ENCODE peak calls at places on chromosomes 1 and 21, in four cellular contexts. One of them, this sample, is unnamed.

GRCh38 chr1:216723274-216723780 is at the start of gene ESRRG:
- DNase-seq in stimulated activated CD4-positive, alpha-beta T cell treated with anti-CD3 and anti-CD28 coated beads, Interleukin-4, amount 100 ng/mL, for 4 hours: no peak
- DNase-seq in NCI-H748 treated with DMSO at 0.1 percent for 48 hours: peak
- DNase-seq in endothelial cell: peak
- DNase-seq in this sample: peak

GRCh38 chr1:13667696-13668095 is 32.3 kb upstream of the PRDM2 start:
- DNase-seq in endothelial cell: no peak
- DNase-seq in stimulated activated CD4-positive, alpha-beta T cell treated with anti-CD3 and anti-CD28 coated beads, Interleukin-4, amount 100 ng/mL, for 4 hours: no peak
- DNase-seq in NCI-H748 treated with DMSO at 0.1 percent for 48 hours: no peak
- DNase-seq in this sample: no peak

GRCh38 chr1:102840741-102841140 is 267.6 kb downstream of the COL11A1 start:
- DNase-seq in endothelial cell: no peak
- DNase-seq in NCI-H748 treated with DMSO at 0.1 percent for 48 hours: no peak
- DNase-seq in stimulated activated CD4-positive, alpha-beta T cell treated with anti-CD3 and anti-CD28 coated beads, Interleukin-4, amount 100 ng/mL, for 4 hours: no peak
- DNase-seq in this sample: no peak

GRCh38 chr1:18413906-18414305 is 66.8 kb upstream of the KLHDC7A start:
- DNase-seq in endothelial cell: no peak
- DNase-seq in stimulated activated CD4-positive, alpha-beta T cell treated with anti-CD3 and anti-CD28 coated beads, Interleukin-4, amount 100 ng/mL, for 4 hours: no peak
- DNase-seq in NCI-H748 treated with DMSO at 0.1 percent for 48 hours: no peak
- DNase-seq in this sample: no peak

GRCh38 chr1:17953921-17954320 is 153.7 kb upstream of the IGSF21 start:
- DNase-seq in NCI-H748 treated with DMSO at 0.1 percent for 48 hours: no peak
- DNase-seq in endothelial cell: no peak
- DNase-seq in stimulated activated CD4-positive, alpha-beta T cell treated with anti-CD3 and anti-CD28 coated beads, Interleukin-4, amount 100 ng/mL, for 4 hours: no peak
- DNase-seq in this sample: no peak

GRCh38 chr1:24900486-24900849 is 29.6 kb downstream of the RUNX3 start:
- DNase-seq in stimulated activated CD4-positive, alpha-beta T cell treated with anti-CD3 and anti-CD28 coated beads, Interleukin-4, amount 100 ng/mL, for 4 hours: no peak
- DNase-seq in NCI-H748 treated with DMSO at 0.1 percent for 48 hours: no peak
- DNase-seq in endothelial cell: no peak
- DNase-seq in this sample: no peak

GRCh38 chr1:65174585-65174984 is 26.6 kb downstream of the AK4 start:
- DNase-seq in NCI-H748 treated with DMSO at 0.1 percent for 48 hours: no peak
- DNase-seq in endothelial cell: no peak
- DNase-seq in stimulated activated CD4-positive, alpha-beta T cell treated with anti-CD3 and anti-CD28 coated beads, Interleukin-4, amount 100 ng/mL, for 4 hours: no peak
- DNase-seq in this sample: no peak

GRCh38 chr1:14403961-14404645 is 194.4 kb upstream of the KAZN start:
- DNase-seq in endothelial cell: no peak
- DNase-seq in stimulated activated CD4-positive, alpha-beta T cell treated with anti-CD3 and anti-CD28 coated beads, Interleukin-4, amount 100 ng/mL, for 4 hours: no peak
- DNase-seq in NCI-H748 treated with DMSO at 0.1 percent for 48 hours: peak
- DNase-seq in this sample: no peak

GRCh38 chr1:225519166-225519863 is 91.5 kb upstream of the LBR start:
- DNase-seq in NCI-H748 treated with DMSO at 0.1 percent for 48 hours: no peak
- DNase-seq in endothelial cell: peak
- DNase-seq in stimulated activated CD4-positive, alpha-beta T cell treated with anti-CD3 and anti-CD28 coated beads, Interleukin-4, amount 100 ng/mL, for 4 hours: no peak
- DNase-seq in this sample: no peak

GRCh38 chr1:227131193-227131592 is 187.1 kb downstream of the CDC42BPA start:
- DNase-seq in stimulated activated CD4-positive, alpha-beta T cell treated with anti-CD3 and anti-CD28 coated beads, Interleukin-4, amount 100 ng/mL, for 4 hours: no peak
- DNase-seq in endothelial cell: no peak
- DNase-seq in NCI-H748 treated with DMSO at 0.1 percent for 48 hours: no peak
- DNase-seq in this sample: no peak

GRCh38 chr1:234604726-234605492 is 5.1 kb downstream of the IRF2BP2 start:
- DNase-seq in stimulated activated CD4-positive, alpha-beta T cell treated with anti-CD3 and anti-CD28 coated beads, Interleukin-4, amount 100 ng/mL, for 4 hours: no peak
- DNase-seq in NCI-H748 treated with DMSO at 0.1 percent for 48 hours: no peak
- DNase-seq in endothelial cell: no peak
- DNase-seq in this sample: no peak

GRCh38 chr1:53644909-53645689 is 93.9 kb downstream of the GLIS1 start:
- DNase-seq in endothelial cell: no peak
- DNase-seq in NCI-H748 treated with DMSO at 0.1 percent for 48 hours: no peak
- DNase-seq in stimulated activated CD4-positive, alpha-beta T cell treated with anti-CD3 and anti-CD28 coated beads, Interleukin-4, amount 100 ng/mL, for 4 hours: no peak
- DNase-seq in this sample: no peak

GRCh38 chr1:39115271-39116110 is 89.0 kb upstream of the MACF1 start:
- DNase-seq in endothelial cell: no peak
- DNase-seq in stimulated activated CD4-positive, alpha-beta T cell treated with anti-CD3 and anti-CD28 coated beads, Interleukin-4, amount 100 ng/mL, for 4 hours: peak
- DNase-seq in NCI-H748 treated with DMSO at 0.1 percent for 48 hours: no peak
- DNase-seq in this sample: no peak

GRCh38 chr1:162587347-162587746 is 25.8 kb downstream of the UAP1 start:
- DNase-seq in stimulated activated CD4-positive, alpha-beta T cell treated with anti-CD3 and anti-CD28 coated beads, Interleukin-4, amount 100 ng/mL, for 4 hours: no peak
- DNase-seq in endothelial cell: no peak
- DNase-seq in NCI-H748 treated with DMSO at 0.1 percent for 48 hours: no peak
- DNase-seq in this sample: no peak

GRCh38 chr1:27658951-27659496 is 13.0 kb downstream of the IFI6 start:
- DNase-seq in NCI-H748 treated with DMSO at 0.1 percent for 48 hours: no peak
- DNase-seq in endothelial cell: no peak
- DNase-seq in stimulated activated CD4-positive, alpha-beta T cell treated with anti-CD3 and anti-CD28 coated beads, Interleukin-4, amount 100 ng/mL, for 4 hours: peak
- DNase-seq in this sample: no peak

GRCh38 chr1:29251164-29252130 is 15.1 kb downstream of the PTPRU start:
- DNase-seq in NCI-H748 treated with DMSO at 0.1 percent for 48 hours: no peak
- DNase-seq in endothelial cell: no peak
- DNase-seq in stimulated activated CD4-positive, alpha-beta T cell treated with anti-CD3 and anti-CD28 coated beads, Interleukin-4, amount 100 ng/mL, for 4 hours: no peak
- DNase-seq in this sample: no peak

GRCh38 chr1:53303651-53304515 is 24.0 kb downstream of the LRP8 start:
- DNase-seq in stimulated activated CD4-positive, alpha-beta T cell treated with anti-CD3 and anti-CD28 coated beads, Interleukin-4, amount 100 ng/mL, for 4 hours: no peak
- DNase-seq in endothelial cell: no peak
- DNase-seq in NCI-H748 treated with DMSO at 0.1 percent for 48 hours: no peak
- DNase-seq in this sample: no peak

GRCh38 chr1:247681288-247681897 is 1.9 kb upstream of the OR13G1 start:
- DNase-seq in stimulated activated CD4-positive, alpha-beta T cell treated with anti-CD3 and anti-CD28 coated beads, Interleukin-4, amount 100 ng/mL, for 4 hours: no peak
- DNase-seq in NCI-H748 treated with DMSO at 0.1 percent for 48 hours: peak
- DNase-seq in endothelial cell: peak
- DNase-seq in this sample: peak

GRCh38 chr21:43801006-43801783 is 11.8 kb downstream of the RRP1 start:
- DNase-seq in NCI-H748 treated with DMSO at 0.1 percent for 48 hours: no peak
- DNase-seq in stimulated activated CD4-positive, alpha-beta T cell treated with anti-CD3 and anti-CD28 coated beads, Interleukin-4, amount 100 ng/mL, for 4 hours: no peak
- DNase-seq in endothelial cell: no peak
- DNase-seq in this sample: no peak

GRCh38 chr1:5765465-5765864 is 226.8 kb downstream of the NPHP4 start:
- DNase-seq in endothelial cell: no peak
- DNase-seq in stimulated activated CD4-positive, alpha-beta T cell treated with anti-CD3 and anti-CD28 coated beads, Interleukin-4, amount 100 ng/mL, for 4 hours: no peak
- DNase-seq in NCI-H748 treated with DMSO at 0.1 percent for 48 hours: no peak
- DNase-seq in this sample: no peak

GRCh38 chr1:27605300-27605766 is 1.4 kb upstream of the AHDC1 start:
- DNase-seq in endothelial cell: no peak
- DNase-seq in stimulated activated CD4-positive, alpha-beta T cell treated with anti-CD3 and anti-CD28 coated beads, Interleukin-4, amount 100 ng/mL, for 4 hours: no peak
- DNase-seq in NCI-H748 treated with DMSO at 0.1 percent for 48 hours: no peak
- DNase-seq in this sample: no peak

GRCh38 chr1:167328306-167328705 is 107.6 kb downstream of the POU2F1 start:
- DNase-seq in stimulated activated CD4-positive, alpha-beta T cell treated with anti-CD3 and anti-CD28 coated beads, Interleukin-4, amount 100 ng/mL, for 4 hours: no peak
- DNase-seq in endothelial cell: no peak
- DNase-seq in NCI-H748 treated with DMSO at 0.1 percent for 48 hours: no peak
- DNase-seq in this sample: no peak

GRCh38 chr1:99507906-99508732 is 137.8 kb upstream of the PALMD start:
- DNase-seq in stimulated activated CD4-positive, alpha-beta T cell treated with anti-CD3 and anti-CD28 coated beads, Interleukin-4, amount 100 ng/mL, for 4 hours: no peak
- DNase-seq in endothelial cell: no peak
- DNase-seq in NCI-H748 treated with DMSO at 0.1 percent for 48 hours: no peak
- DNase-seq in this sample: no peak

GRCh38 chr1:89085781-89086180 is 20.8 kb upstream of the GBP1 start:
- DNase-seq in stimulated activated CD4-positive, alpha-beta T cell treated with anti-CD3 and anti-CD28 coated beads, Interleukin-4, amount 100 ng/mL, for 4 hours: no peak
- DNase-seq in endothelial cell: no peak
- DNase-seq in NCI-H748 treated with DMSO at 0.1 percent for 48 hours: peak
- DNase-seq in this sample: no peak

GRCh38 chr1:228735871-228736586 is 750 bp downstream of the RHOU start:
- DNase-seq in endothelial cell: peak
- DNase-seq in NCI-H748 treated with DMSO at 0.1 percent for 48 hours: peak
- DNase-seq in stimulated activated CD4-positive, alpha-beta T cell treated with anti-CD3 and anti-CD28 coated beads, Interleukin-4, amount 100 ng/mL, for 4 hours: peak
- DNase-seq in this sample: peak

GRCh38 chr1:27348861-27349783 is 7.3 kb downstream of the SYTL1 start:
- DNase-seq in stimulated activated CD4-positive, alpha-beta T cell treated with anti-CD3 and anti-CD28 coated beads, Interleukin-4, amount 100 ng/mL, for 4 hours: no peak
- DNase-seq in NCI-H748 treated with DMSO at 0.1 percent for 48 hours: peak
- DNase-seq in endothelial cell: peak
- DNase-seq in this sample: no peak

GRCh38 chr1:214378492-214378891 is 97.5 kb downstream of the SMYD2 start:
- DNase-seq in endothelial cell: no peak
- DNase-seq in stimulated activated CD4-positive, alpha-beta T cell treated with anti-CD3 and anti-CD28 coated beads, Interleukin-4, amount 100 ng/mL, for 4 hours: no peak
- DNase-seq in NCI-H748 treated with DMSO at 0.1 percent for 48 hours: no peak
- DNase-seq in this sample: no peak

GRCh38 chr1:17516303-17517214 is 22.9 kb upstream of the ARHGEF10L start:
- DNase-seq in stimulated activated CD4-positive, alpha-beta T cell treated with anti-CD3 and anti-CD28 coated beads, Interleukin-4, amount 100 ng/mL, for 4 hours: no peak
- DNase-seq in endothelial cell: no peak
- DNase-seq in NCI-H748 treated with DMSO at 0.1 percent for 48 hours: no peak
- DNase-seq in this sample: no peak

GRCh38 chr1:3907621-3908165 is 7.6 kb upstream of the C1orf174 start:
- DNase-seq in NCI-H748 treated with DMSO at 0.1 percent for 48 hours: no peak
- DNase-seq in endothelial cell: no peak
- DNase-seq in stimulated activated CD4-positive, alpha-beta T cell treated with anti-CD3 and anti-CD28 coated beads, Interleukin-4, amount 100 ng/mL, for 4 hours: no peak
- DNase-seq in this sample: no peak

GRCh38 chr1:39266269-39266668 is 61.8 kb downstream of the MACF1 start:
- DNase-seq in NCI-H748 treated with DMSO at 0.1 percent for 48 hours: peak
- DNase-seq in endothelial cell: no peak
- DNase-seq in stimulated activated CD4-positive, alpha-beta T cell treated with anti-CD3 and anti-CD28 coated beads, Interleukin-4, amount 100 ng/mL, for 4 hours: no peak
- DNase-seq in this sample: no peak

GRCh38 chr1:91732291-91732953 is 153.5 kb downstream of the TGFBR3 start:
- DNase-seq in stimulated activated CD4-positive, alpha-beta T cell treated with anti-CD3 and anti-CD28 coated beads, Interleukin-4, amount 100 ng/mL, for 4 hours: no peak
- DNase-seq in NCI-H748 treated with DMSO at 0.1 percent for 48 hours: no peak
- DNase-seq in endothelial cell: no peak
- DNase-seq in this sample: no peak

This sample was measured in progenitor cell of endocrine pancreas.